ENCODE peak calls at places on chromosome 5, in ten cellular contexts. One of them, this sample, is unnamed.
A peak's percentile ranks its signal among the peaks of the same experiment; 100 is the strongest.

GRCh38 chr5:150075806-150076205 is 10.5 kb downstream of the CSF1R start:
- DNase-seq in sigmoid colon: no peak
- DNase-seq in LoVo: no peak
- DNase-seq in endothelial cell: no peak
- DNase-seq in GM13976: peak; percentile 21
- DNase-seq in ureter: peak; percentile 22
- DNase-seq in nephron progenitor cell: no peak
- DNase-seq in neural crest cell: no peak
- DNase-seq in stimulated activated CD8-positive, alpha-beta memory T cell treated with anti-CD3 and anti-CD28 coated beads, Interleukin-4, amount 100 ng/mL, for 1 hour: no peak
- DNase-seq in RPMI8226: peak; percentile 24
- DNase-seq in this sample: no peak

GRCh38 chr5:11918463-11919045 is 14.3 kb upstream of the CTNND2 start:
- DNase-seq in sigmoid colon: no peak
- DNase-seq in LoVo: no peak
- DNase-seq in endothelial cell: no peak
- DNase-seq in GM13976: no peak
- DNase-seq in ureter: no peak
- DNase-seq in nephron progenitor cell: no peak
- DNase-seq in neural crest cell: no peak
- DNase-seq in stimulated activated CD8-positive, alpha-beta memory T cell treated with anti-CD3 and anti-CD28 coated beads, Interleukin-4, amount 100 ng/mL, for 1 hour: no peak
- DNase-seq in RPMI8226: no peak
- DNase-seq in this sample: no peak

GRCh38 chr5:141875795-141876627 is 2.2 kb downstream of the PCDH1 start:
- DNase-seq in sigmoid colon: no peak
- DNase-seq in LoVo: peak; percentile 66
- DNase-seq in endothelial cell: no peak
- DNase-seq in GM13976: no peak
- DNase-seq in ureter: peak; percentile 73
- DNase-seq in nephron progenitor cell: peak; percentile 54
- DNase-seq in neural crest cell: no peak
- DNase-seq in stimulated activated CD8-positive, alpha-beta memory T cell treated with anti-CD3 and anti-CD28 coated beads, Interleukin-4, amount 100 ng/mL, for 1 hour: no peak
- DNase-seq in RPMI8226: peak; percentile 48
- DNase-seq in this sample: no peak

GRCh38 chr5:64971538-64971937 is 202.8 kb downstream of the CWC27 start:
- DNase-seq in sigmoid colon: no peak
- DNase-seq in LoVo: no peak
- DNase-seq in endothelial cell: no peak
- DNase-seq in GM13976: no peak
- DNase-seq in ureter: no peak
- DNase-seq in nephron progenitor cell: no peak
- DNase-seq in neural crest cell: no peak
- DNase-seq in stimulated activated CD8-positive, alpha-beta memory T cell treated with anti-CD3 and anti-CD28 coated beads, Interleukin-4, amount 100 ng/mL, for 1 hour: no peak
- DNase-seq in RPMI8226: no peak
- DNase-seq in this sample: no peak

GRCh38 chr5:138975098-138975847 is 100.1 kb upstream of the LRRTM2 start:
- DNase-seq in sigmoid colon: peak; percentile 79
- DNase-seq in LoVo: no peak
- DNase-seq in endothelial cell: no peak
- DNase-seq in GM13976: peak; percentile 47
- DNase-seq in ureter: peak; percentile 67
- DNase-seq in nephron progenitor cell: no peak
- DNase-seq in neural crest cell: no peak
- DNase-seq in stimulated activated CD8-positive, alpha-beta memory T cell treated with anti-CD3 and anti-CD28 coated beads, Interleukin-4, amount 100 ng/mL, for 1 hour: no peak
- DNase-seq in RPMI8226: peak; percentile 53
- DNase-seq in this sample: no peak

GRCh38 chr5:122078116-122078865 is at the start of gene LOX:
- DNase-seq in sigmoid colon: peak; percentile 95
- DNase-seq in LoVo: no peak
- DNase-seq in endothelial cell: peak; percentile 37
- DNase-seq in GM13976: peak; percentile 26
- DNase-seq in ureter: peak; percentile 80
- DNase-seq in nephron progenitor cell: peak; percentile 56
- DNase-seq in neural crest cell: peak; percentile 30
- DNase-seq in stimulated activated CD8-positive, alpha-beta memory T cell treated with anti-CD3 and anti-CD28 coated beads, Interleukin-4, amount 100 ng/mL, for 1 hour: no peak
- DNase-seq in RPMI8226: no peak
- DNase-seq in this sample: peak; percentile 39

GRCh38 chr5:175467983-175468698 is 10.2 kb upstream of the SFXN1 start:
- DNase-seq in sigmoid colon: no peak
- DNase-seq in LoVo: no peak
- DNase-seq in endothelial cell: no peak
- DNase-seq in GM13976: no peak
- DNase-seq in ureter: no peak
- DNase-seq in nephron progenitor cell: no peak
- DNase-seq in neural crest cell: no peak
- DNase-seq in stimulated activated CD8-positive, alpha-beta memory T cell treated with anti-CD3 and anti-CD28 coated beads, Interleukin-4, amount 100 ng/mL, for 1 hour: no peak
- DNase-seq in RPMI8226: no peak
- DNase-seq in this sample: no peak

GRCh38 chr5:153402550-153402949 is 87.9 kb upstream of the GRIA1 start:
- DNase-seq in sigmoid colon: no peak
- DNase-seq in LoVo: no peak
- DNase-seq in endothelial cell: no peak
- DNase-seq in GM13976: no peak
- DNase-seq in ureter: no peak
- DNase-seq in nephron progenitor cell: no peak
- DNase-seq in neural crest cell: no peak
- DNase-seq in stimulated activated CD8-positive, alpha-beta memory T cell treated with anti-CD3 and anti-CD28 coated beads, Interleukin-4, amount 100 ng/mL, for 1 hour: no peak
- DNase-seq in RPMI8226: no peak
- DNase-seq in this sample: no peak

GRCh38 chr5:168339151-168340140 is 48.0 kb downstream of the WWC1 start:
- DNase-seq in sigmoid colon: no peak
- DNase-seq in LoVo: no peak
- DNase-seq in endothelial cell: no peak
- DNase-seq in GM13976: no peak
- DNase-seq in ureter: no peak
- DNase-seq in nephron progenitor cell: no peak
- DNase-seq in neural crest cell: no peak
- DNase-seq in stimulated activated CD8-positive, alpha-beta memory T cell treated with anti-CD3 and anti-CD28 coated beads, Interleukin-4, amount 100 ng/mL, for 1 hour: no peak
- DNase-seq in RPMI8226: no peak
- DNase-seq in this sample: peak; percentile 19

GRCh38 chr5:166784545-166785078 is 1506.8 kb upstream of the WWC1 start:
- DNase-seq in sigmoid colon: no peak
- DNase-seq in LoVo: no peak
- DNase-seq in endothelial cell: no peak
- DNase-seq in GM13976: no peak
- DNase-seq in ureter: no peak
- DNase-seq in nephron progenitor cell: no peak
- DNase-seq in neural crest cell: no peak
- DNase-seq in stimulated activated CD8-positive, alpha-beta memory T cell treated with anti-CD3 and anti-CD28 coated beads, Interleukin-4, amount 100 ng/mL, for 1 hour: no peak
- DNase-seq in RPMI8226: no peak
- DNase-seq in this sample: no peak

GRCh38 chr5:173327084-173327947 is 898 bp downstream of the STC2 start:
- DNase-seq in sigmoid colon: no peak
- DNase-seq in LoVo: no peak
- DNase-seq in endothelial cell: peak; percentile 32
- DNase-seq in GM13976: peak; percentile 61
- DNase-seq in ureter: no peak
- DNase-seq in nephron progenitor cell: peak; percentile 49
- DNase-seq in neural crest cell: no peak
- DNase-seq in stimulated activated CD8-positive, alpha-beta memory T cell treated with anti-CD3 and anti-CD28 coated beads, Interleukin-4, amount 100 ng/mL, for 1 hour: no peak
- DNase-seq in RPMI8226: peak; percentile 45
- DNase-seq in this sample: no peak

GRCh38 chr5:136004436-136004835 is 24.4 kb upstream of the TGFBI start:
- DNase-seq in sigmoid colon: no peak
- DNase-seq in LoVo: no peak
- DNase-seq in endothelial cell: no peak
- DNase-seq in GM13976: no peak
- DNase-seq in ureter: no peak
- DNase-seq in nephron progenitor cell: no peak
- DNase-seq in neural crest cell: no peak
- DNase-seq in stimulated activated CD8-positive, alpha-beta memory T cell treated with anti-CD3 and anti-CD28 coated beads, Interleukin-4, amount 100 ng/mL, for 1 hour: no peak
- DNase-seq in RPMI8226: no peak
- DNase-seq in this sample: no peak

GRCh38 chr5:83249156-83249555 is 171.8 kb downstream of the XRCC4 start:
- DNase-seq in sigmoid colon: no peak
- DNase-seq in LoVo: no peak
- DNase-seq in endothelial cell: no peak
- DNase-seq in GM13976: no peak
- DNase-seq in ureter: no peak
- DNase-seq in nephron progenitor cell: no peak
- DNase-seq in neural crest cell: no peak
- DNase-seq in stimulated activated CD8-positive, alpha-beta memory T cell treated with anti-CD3 and anti-CD28 coated beads, Interleukin-4, amount 100 ng/mL, for 1 hour: no peak
- DNase-seq in RPMI8226: no peak
- DNase-seq in this sample: no peak

GRCh38 chr5:15620501-15620900 is 120.5 kb downstream of the FBXL7 start:
- DNase-seq in sigmoid colon: no peak
- DNase-seq in LoVo: no peak
- DNase-seq in endothelial cell: no peak
- DNase-seq in GM13976: no peak
- DNase-seq in ureter: no peak
- DNase-seq in nephron progenitor cell: no peak
- DNase-seq in neural crest cell: no peak
- DNase-seq in stimulated activated CD8-positive, alpha-beta memory T cell treated with anti-CD3 and anti-CD28 coated beads, Interleukin-4, amount 100 ng/mL, for 1 hour: no peak
- DNase-seq in RPMI8226: no peak
- DNase-seq in this sample: no peak

GRCh38 chr5:128083811-128084227 is 253 bp downstream of the SLC12A2 start:
- DNase-seq in sigmoid colon: peak; percentile 84
- DNase-seq in LoVo: no peak
- DNase-seq in endothelial cell: peak; percentile 71
- DNase-seq in GM13976: peak; percentile 80
- DNase-seq in ureter: no peak
- DNase-seq in nephron progenitor cell: no peak
- DNase-seq in neural crest cell: peak; percentile 63
- DNase-seq in stimulated activated CD8-positive, alpha-beta memory T cell treated with anti-CD3 and anti-CD28 coated beads, Interleukin-4, amount 100 ng/mL, for 1 hour: no peak
- DNase-seq in RPMI8226: no peak
- DNase-seq in this sample: peak; percentile 54

GRCh38 chr5:67181648-67182218 is 14.9 kb downstream of the CD180 start:
- DNase-seq in sigmoid colon: no peak
- DNase-seq in LoVo: no peak
- DNase-seq in endothelial cell: no peak
- DNase-seq in GM13976: no peak
- DNase-seq in ureter: no peak
- DNase-seq in nephron progenitor cell: no peak
- DNase-seq in neural crest cell: no peak
- DNase-seq in stimulated activated CD8-positive, alpha-beta memory T cell treated with anti-CD3 and anti-CD28 coated beads, Interleukin-4, amount 100 ng/mL, for 1 hour: no peak
- DNase-seq in RPMI8226: peak; percentile 75
- DNase-seq in this sample: no peak

GRCh38 chr5:136374638-136375037 is 9.3 kb upstream of the TRPC7 start:
- DNase-seq in sigmoid colon: no peak
- DNase-seq in LoVo: no peak
- DNase-seq in endothelial cell: no peak
- DNase-seq in GM13976: no peak
- DNase-seq in ureter: no peak
- DNase-seq in nephron progenitor cell: no peak
- DNase-seq in neural crest cell: no peak
- DNase-seq in stimulated activated CD8-positive, alpha-beta memory T cell treated with anti-CD3 and anti-CD28 coated beads, Interleukin-4, amount 100 ng/mL, for 1 hour: no peak
- DNase-seq in RPMI8226: no peak
- DNase-seq in this sample: no peak

GRCh38 chr5:110054240-110054639 is 364.5 kb downstream of the MAN2A1 start:
- DNase-seq in sigmoid colon: peak; percentile 66
- DNase-seq in LoVo: no peak
- DNase-seq in endothelial cell: peak; percentile 11
- DNase-seq in GM13976: no peak
- DNase-seq in ureter: peak; percentile 55
- DNase-seq in nephron progenitor cell: no peak
- DNase-seq in neural crest cell: no peak
- DNase-seq in stimulated activated CD8-positive, alpha-beta memory T cell treated with anti-CD3 and anti-CD28 coated beads, Interleukin-4, amount 100 ng/mL, for 1 hour: peak; percentile 46
- DNase-seq in RPMI8226: peak; percentile 98
- DNase-seq in this sample: peak; percentile 87

GRCh38 chr5:62708481-62709325 is 130.1 kb downstream of the LRRC70 start:
- DNase-seq in sigmoid colon: no peak
- DNase-seq in LoVo: no peak
- DNase-seq in endothelial cell: no peak
- DNase-seq in GM13976: no peak
- DNase-seq in ureter: no peak
- DNase-seq in nephron progenitor cell: no peak
- DNase-seq in neural crest cell: no peak
- DNase-seq in stimulated activated CD8-positive, alpha-beta memory T cell treated with anti-CD3 and anti-CD28 coated beads, Interleukin-4, amount 100 ng/mL, for 1 hour: no peak
- DNase-seq in RPMI8226: no peak
- DNase-seq in this sample: no peak

GRCh38 chr5:176524987-176525386 is 12.2 kb downstream of the RNF44 start:
- DNase-seq in sigmoid colon: no peak
- DNase-seq in LoVo: no peak
- DNase-seq in endothelial cell: no peak
- DNase-seq in GM13976: no peak
- DNase-seq in ureter: no peak
- DNase-seq in nephron progenitor cell: no peak
- DNase-seq in neural crest cell: no peak
- DNase-seq in stimulated activated CD8-positive, alpha-beta memory T cell treated with anti-CD3 and anti-CD28 coated beads, Interleukin-4, amount 100 ng/mL, for 1 hour: no peak
- DNase-seq in RPMI8226: no peak
- DNase-seq in this sample: no peak

GRCh38 chr5:108818613-108819272 is 71.0 kb downstream of the FER start:
- DNase-seq in sigmoid colon: no peak
- DNase-seq in LoVo: no peak
- DNase-seq in endothelial cell: no peak
- DNase-seq in GM13976: peak; percentile 52
- DNase-seq in ureter: no peak
- DNase-seq in nephron progenitor cell: no peak
- DNase-seq in neural crest cell: no peak
- DNase-seq in stimulated activated CD8-positive, alpha-beta memory T cell treated with anti-CD3 and anti-CD28 coated beads, Interleukin-4, amount 100 ng/mL, for 1 hour: no peak
- DNase-seq in RPMI8226: no peak
- DNase-seq in this sample: no peak

GRCh38 chr5:151388960-151389359 is 41.6 kb upstream of the SLC36A2 start:
- DNase-seq in sigmoid colon: no peak
- DNase-seq in LoVo: no peak
- DNase-seq in endothelial cell: no peak
- DNase-seq in GM13976: no peak
- DNase-seq in ureter: no peak
- DNase-seq in nephron progenitor cell: no peak
- DNase-seq in neural crest cell: no peak
- DNase-seq in stimulated activated CD8-positive, alpha-beta memory T cell treated with anti-CD3 and anti-CD28 coated beads, Interleukin-4, amount 100 ng/mL, for 1 hour: no peak
- DNase-seq in RPMI8226: no peak
- DNase-seq in this sample: no peak

GRCh38 chr5:147093138-147093537 is 141.7 kb upstream of the STK32A start:
- DNase-seq in sigmoid colon: no peak
- DNase-seq in LoVo: no peak
- DNase-seq in endothelial cell: no peak
- DNase-seq in GM13976: no peak
- DNase-seq in ureter: no peak
- DNase-seq in nephron progenitor cell: no peak
- DNase-seq in neural crest cell: no peak
- DNase-seq in stimulated activated CD8-positive, alpha-beta memory T cell treated with anti-CD3 and anti-CD28 coated beads, Interleukin-4, amount 100 ng/mL, for 1 hour: no peak
- DNase-seq in RPMI8226: no peak
- DNase-seq in this sample: no peak

GRCh38 chr5:151628112-151628823 is 37.1 kb upstream of the FAT2 start:
- DNase-seq in sigmoid colon: no peak
- DNase-seq in LoVo: no peak
- DNase-seq in endothelial cell: no peak
- DNase-seq in GM13976: no peak
- DNase-seq in ureter: no peak
- DNase-seq in nephron progenitor cell: no peak
- DNase-seq in neural crest cell: no peak
- DNase-seq in stimulated activated CD8-positive, alpha-beta memory T cell treated with anti-CD3 and anti-CD28 coated beads, Interleukin-4, amount 100 ng/mL, for 1 hour: no peak
- DNase-seq in RPMI8226: no peak
- DNase-seq in this sample: no peak

GRCh38 chr5:72649449-72649848 is 142.2 kb upstream of the ZNF366 start:
- DNase-seq in sigmoid colon: peak; percentile 73
- DNase-seq in LoVo: no peak
- DNase-seq in endothelial cell: no peak
- DNase-seq in GM13976: no peak
- DNase-seq in ureter: no peak
- DNase-seq in nephron progenitor cell: no peak
- DNase-seq in neural crest cell: no peak
- DNase-seq in stimulated activated CD8-positive, alpha-beta memory T cell treated with anti-CD3 and anti-CD28 coated beads, Interleukin-4, amount 100 ng/mL, for 1 hour: no peak
- DNase-seq in RPMI8226: no peak
- DNase-seq in this sample: no peak

GRCh38 chr5:176739461-176740051 is 70.8 kb upstream of the UNC5A start:
- DNase-seq in sigmoid colon: peak; percentile 34
- DNase-seq in LoVo: no peak
- DNase-seq in endothelial cell: peak; percentile 16
- DNase-seq in GM13976: no peak
- DNase-seq in ureter: peak; percentile 23
- DNase-seq in nephron progenitor cell: no peak
- DNase-seq in neural crest cell: no peak
- DNase-seq in stimulated activated CD8-positive, alpha-beta memory T cell treated with anti-CD3 and anti-CD28 coated beads, Interleukin-4, amount 100 ng/mL, for 1 hour: no peak
- DNase-seq in RPMI8226: no peak
- DNase-seq in this sample: peak; percentile 96

GRCh38 chr5:135007305-135007704 is 26.7 kb downstream of the PITX1 start:
- DNase-seq in sigmoid colon: peak; percentile 36
- DNase-seq in LoVo: no peak
- DNase-seq in endothelial cell: no peak
- DNase-seq in GM13976: no peak
- DNase-seq in ureter: no peak
- DNase-seq in nephron progenitor cell: no peak
- DNase-seq in neural crest cell: no peak
- DNase-seq in stimulated activated CD8-positive, alpha-beta memory T cell treated with anti-CD3 and anti-CD28 coated beads, Interleukin-4, amount 100 ng/mL, for 1 hour: no peak
- DNase-seq in RPMI8226: no peak
- DNase-seq in this sample: no peak